ENCODE peak calls at places on chromosomes 11 and 22, in nine cellular contexts. H is fibroblast of the aortic adventitia; T is T-helper 2 cell; Y is NCI-H446 treated with DMSO at 0.1 percent for 48 hours; P is posterior cingulate gyrus; N is right lobe of liver; U is activated CD8-positive, alpha-beta T cell treated with anti-CD3 and anti-CD28 coated beads, Interleukin-2, amount 10 ng/mL, durations not matched to agents 7 days and 5 days; L is right cardiac atrium; Q is cardiac fibroblast. R is an unnamed sample.

GRCh38 chr22:48937032-48937639 is 890.5 kb downstream of the BRD1 start:
- DNase-seq in H (no peak), T (no peak), Y (no peak), P (no peak), N (no peak), U (no peak), L (no peak), Q (no peak), R (no peak)

GRCh38 chr22:39959640-39960447 is at the start of gene TMA7B:
- DNase-seq in H (peak), T (no peak), Y (no peak), P (peak), N (no peak), U (peak), L (no peak), Q (peak), R (peak)

GRCh38 chr11:106172389-106172991 is 95.0 kb downstream of the AASDHPPT start:
- DNase-seq in H (no peak), T (no peak), Y (no peak), P (no peak), N (no peak), U (no peak), L (no peak), Q (no peak), R (no peak)

GRCh38 chr11:70078796-70079616 is 889 bp downstream of the ANO1 start:
- DNase-seq in H (no peak), T (no peak), Y (no peak), P (no peak), N (no peak), U (no peak), L (peak), Q (no peak), R (no peak)

GRCh38 chr11:26065944-26066343 is 266.0 kb upstream of the ANO3 start:
- DNase-seq in H (no peak), T (no peak), Y (no peak), P (no peak), N (no peak), U (no peak), L (no peak), Q (peak), R (no peak)

GRCh38 chr11:14972581-14973490 is 685 bp upstream of the CALCA start:
- DNase-seq in H (no peak), T (no peak), Y (no peak), P (no peak), N (no peak), U (no peak), L (no peak), Q (no peak), R (no peak)

GRCh38 chr11:44623321-44623715 is 57.9 kb downstream of the CD82 start:
- DNase-seq in H (no peak), T (no peak), Y (no peak), P (peak), N (no peak), U (peak), L (peak), Q (no peak), R (no peak)

GRCh38 chr22:48429621-48430020 is 1398.1 kb downstream of the BRD1 start:
- DNase-seq in H (no peak), T (no peak), Y (no peak), P (no peak), N (no peak), U (no peak), L (no peak), Q (no peak), R (no peak)

GRCh38 chr11:116219171-116219635 is 553.6 kb downstream of the BUD13 start:
- DNase-seq in H (no peak), T (no peak), Y (peak), P (peak), N (no peak), U (no peak), L (no peak), Q (no peak), R (no peak)

GRCh38 chr11:7576671-7577225 is 62.9 kb downstream of the PPFIBP2 start:
- DNase-seq in H (peak), T (no peak), Y (no peak), P (no peak), N (no peak), U (no peak), L (peak), Q (peak), R (no peak)

GRCh38 chr11:125300791-125301218 is 136.3 kb downstream of the PKNOX2 start:
- DNase-seq in H (peak), T (no peak), Y (no peak), P (no peak), N (no peak), U (no peak), L (peak), Q (peak), R (peak)

GRCh38 chr22:37777122-37777687 is 30.5 kb upstream of the GCAT start:
- DNase-seq in H (peak), T (no peak), Y (no peak), P (no peak), N (peak), U (no peak), L (no peak), Q (peak), R (no peak)

GRCh38 chr11:47330002-47330911 is 22.2 kb downstream of the MYBPC3 start:
- DNase-seq in H (no peak), T (no peak), Y (no peak), P (no peak), N (no peak), U (no peak), L (no peak), Q (peak), R (no peak)

GRCh38 chr11:4522339-4522738 is 22.7 kb upstream of the OR52M1 start:
- DNase-seq in H (no peak), T (no peak), Y (no peak), P (no peak), N (no peak), U (peak), L (no peak), Q (no peak), R (no peak)

GRCh38 chr11:130478204-130478701 is 29.8 kb downstream of the ADAMTS15 start:
- DNase-seq in H (peak), T (no peak), Y (no peak), P (no peak), N (peak), U (no peak), L (peak), Q (peak), R (no peak)

GRCh38 chr11:131943296-131943695 is 572.9 kb downstream of the NTM start:
- DNase-seq in H (no peak), T (no peak), Y (no peak), P (no peak), N (no peak), U (no peak), L (peak), Q (no peak), R (no peak)

GRCh38 chr11:22389526-22390282 is 51.5 kb downstream of the SLC17A6 start:
- DNase-seq in H (no peak), T (no peak), Y (no peak), P (no peak), N (no peak), U (no peak), L (no peak), Q (no peak), R (no peak)

GRCh38 chr11:62665630-62666258 is 632 bp downstream of the CSKMT start:
- DNase-seq in H (peak), T (peak), Y (no peak), P (peak), N (peak), U (peak), L (peak), Q (peak), R (no peak)

GRCh38 chr22:26295583-26296126 is 126.4 kb downstream of the SEZ6L start:
- DNase-seq in H (no peak), T (no peak), Y (no peak), P (no peak), N (no peak), U (no peak), L (no peak), Q (no peak), R (no peak)

GRCh38 chr22:36872866-36873498 is 12.2 kb downstream of the NCF4 start:
- DNase-seq in H (no peak), T (no peak), Y (no peak), P (no peak), N (no peak), U (no peak), L (no peak), Q (no peak), R (no peak)

GRCh38 chr11:125425601-125426000 is 70.5 kb downstream of the FEZ1 start:
- DNase-seq in H (peak), T (no peak), Y (no peak), P (no peak), N (no peak), U (no peak), L (peak), Q (no peak), R (no peak)

R was measured in SK-MEL-5.